ENCODE peak calls at places on chromosomes 3 and 15, in five cellular contexts. G is pulmonary artery endothelial cell; D is activated CD8-positive, alpha-beta memory T cell treated with anti-CD3 and anti-CD28 coated beads, Interleukin-2, amount 50 U/mL, for 4 hours; Y is NCI-H1105 treated with DMSO at 0.1 percent for 48 hours; J is NCI-H2029. U is an unnamed sample.

GRCh38 chr3:31345581-31345980 is 187.1 kb upstream of the STT3B start:
- DNase-seq in G (no peak), D (no peak), Y (no peak), J (no peak), U (no peak)

GRCh38 chr15:58528197-58528870 is 96.5 kb downstream of the LIPC start:
- DNase-seq in G (no peak), D (no peak), Y (no peak), J (no peak), U (peak; percentile 56)

GRCh38 chr15:63344737-63345390 is 36.8 kb downstream of the CA12 start:
- DNase-seq in G (no peak), D (no peak), Y (no peak), J (no peak), U (peak; percentile 61)

GRCh38 chr3:98013428-98014349 is 21.4 kb downstream of the GABRR3 start:
- DNase-seq in G (no peak), D (no peak), Y (peak; percentile 44), J (no peak), U (peak; percentile 72)

GRCh38 chr3:24951186-24951585 is 456.5 kb upstream of the THRB start:
- DNase-seq in G (no peak), D (no peak), Y (no peak), J (no peak), U (no peak)

GRCh38 chr15:33735637-33736247 is 232.6 kb upstream of the CHRM5 start:
- DNase-seq in G (no peak), D (no peak), Y (peak; percentile 19), J (no peak), U (peak; percentile 47)

GRCh38 chr3:37223084-37223975 is 48.9 kb upstream of the LRRFIP2 start:
- DNase-seq in G (no peak), D (no peak), Y (no peak), J (no peak), U (no peak)

GRCh38 chr15:96115642-96116041 is 214.9 kb upstream of the NR2F2 start:
- DNase-seq in G (no peak), D (no peak), Y (no peak), J (no peak), U (peak; percentile 62)

GRCh38 chr3:71658131-71658530 is 67.1 kb downstream of the EIF4E3 start:
- DNase-seq in G (peak; percentile 93), D (no peak), Y (peak; percentile 68), J (peak; percentile 83), U (peak; percentile 7)

GRCh38 chr15:72009207-72009606 is 108.7 kb downstream of the MYO9A start:
- DNase-seq in G (no peak), D (no peak), Y (no peak), J (no peak), U (no peak)

GRCh38 chr3:153162513-153163348 is 705 bp downstream of the RAP2B start:
- DNase-seq in G (no peak), D (peak; percentile 38), Y (peak; percentile 74), J (no peak), U (peak; percentile 47)

GRCh38 chr15:34810455-34811146 is 15.3 kb upstream of the ACTC1 start:
- DNase-seq in G (no peak), D (no peak), Y (no peak), J (no peak), U (peak; percentile 98)

GRCh38 chr3:169041677-169042171 is 621.8 kb downstream of the MECOM start:
- DNase-seq in G (peak; percentile 33), D (no peak), Y (peak; percentile 43), J (no peak), U (peak; percentile 75)

GRCh38 chr15:41568350-41569017 is 9.5 kb downstream of the TYRO3 start:
- DNase-seq in G (no peak), D (no peak), Y (no peak), J (no peak), U (peak; percentile 74)

GRCh38 chr15:75061272-75061671 is 37.9 kb downstream of the PPCDC start:
- DNase-seq in G (no peak), D (no peak), Y (no peak), J (no peak), U (peak; percentile 43)

GRCh38 chr3:120858501-120858900 is 49.5 kb upstream of the STXBP5L start:
- DNase-seq in G (no peak), D (no peak), Y (no peak), J (no peak), U (no peak)

GRCh38 chr15:58346361-58346760 is 85.4 kb upstream of the LIPC start:
- DNase-seq in G (no peak), D (no peak), Y (no peak), J (no peak), U (peak; percentile 55)

GRCh38 chr3:124318014-124318413 is 326.1 kb upstream of the ROPN1 start:
- DNase-seq in G (no peak), D (no peak), Y (no peak), J (no peak), U (no peak)

GRCh38 chr3:31461441-31461840 is 71.3 kb upstream of the STT3B start:
- DNase-seq in G (no peak), D (no peak), Y (no peak), J (no peak), U (no peak)

GRCh38 chr3:43766672-43767465 is 76.1 kb downstream of the ABHD5 start:
- DNase-seq in G (no peak), D (no peak), Y (no peak), J (no peak), U (no peak)

GRCh38 chr15:51780636-51781035 is 29.2 kb downstream of the TMOD2 start:
- DNase-seq in G (no peak), D (no peak), Y (no peak), J (no peak), U (peak; percentile 18)

GRCh38 chr15:80904941-80905532 is 84.6 kb downstream of the MESD start:
- DNase-seq in G (no peak), D (no peak), Y (no peak), J (no peak), U (peak; percentile 37)

GRCh38 chr3:122864498-122864897 is 69.6 kb downstream of the SLC49A4 start:
- DNase-seq in G (no peak), D (no peak), Y (no peak), J (no peak), U (no peak)

GRCh38 chr3:46239952-46240351 is 2.3 kb upstream of the CCR3 start:
- DNase-seq in G (no peak), D (no peak), Y (no peak), J (no peak), U (no peak)

GRCh38 chr15:26630857-26631256 is 142.0 kb downstream of the GABRB3 start:
- DNase-seq in G (no peak), D (no peak), Y (no peak), J (no peak), U (no peak)

GRCh38 chr15:77871838-77872371 is 205.6 kb downstream of the TBC1D2B start:
- DNase-seq in G (no peak), D (no peak), Y (no peak), J (no peak), U (no peak)

GRCh38 chr3:51362476-51362875 is 22.6 kb upstream of the MANF start:
- DNase-seq in G (no peak), D (no peak), Y (no peak), J (no peak), U (no peak)

GRCh38 chr3:79477242-79477641 is 290.6 kb downstream of the ROBO1 start:
- DNase-seq in G (no peak), D (no peak), Y (peak; percentile 88), J (no peak), U (peak; percentile 1)

GRCh38 chr3:81214626-81215025 is 546.8 kb downstream of the GBE1 start:
- DNase-seq in G (no peak), D (no peak), Y (no peak), J (no peak), U (no peak)

GRCh38 chr3:48695113-48695753 is 9.5 kb upstream of the NCKIPSD start:
- DNase-seq in G (no peak), D (no peak), Y (no peak), J (no peak), U (peak; percentile 82)